ENCODE peak calls at places on chromosomes 3 and 15, in five cellular contexts. H, Q, C, N and T are unnamed samples.

GRCh38 chr15:41968738-41969137 is 3.6 kb downstream of the EHD4 start:
- DNase-seq in H (no peak), Q (no peak), C (no peak), N (no peak), T (no peak)

GRCh38 chr3:108343479-108343870 is 47.1 kb downstream of the HHLA2 start:
- DNase-seq in H (no peak), Q (no peak), C (no peak), N (no peak), T (no peak)

GRCh38 chr3:190303887-190304286 is 18.4 kb downstream of the CLDN1 start:
- DNase-seq in H (no peak), Q (no peak), C (no peak), N (peak; percentile 24), T (no peak)

GRCh38 chr3:65443739-65444447 is 594.8 kb downstream of the MAGI1 start:
- DNase-seq in H (no peak), Q (no peak), C (peak; percentile 70), N (no peak), T (no peak)

GRCh38 chr15:48112242-48112641 is 8.5 kb upstream of the SLC24A5 start:
- DNase-seq in H (peak; percentile 97), Q (no peak), C (no peak), N (peak; percentile 8), T (peak; percentile 64)

GRCh38 chr3:149809694-149810093 is 3.3 kb upstream of the RNF13 start:
- DNase-seq in H (no peak), Q (no peak), C (no peak), N (no peak), T (no peak)

GRCh38 chr15:72962054-72962702 is 90.1 kb upstream of the NEO1 start:
- DNase-seq in H (no peak), Q (no peak), C (no peak), N (no peak), T (no peak)

GRCh38 chr15:50426428-50426827 is 2.2 kb downstream of the USP8 start:
- DNase-seq in H (no peak), Q (no peak), C (no peak), N (no peak), T (no peak)